ENCODE peak calls at places on chromosomes 4 and X, in five cellular contexts. One of them, this sample, is unnamed. For H3K4me1, the result is how much of the 10 kb centered on the place peaks cover.

GRCh38 chrX:8042304-8042703 is 115.1 kb upstream of the PNPLA4 start:
- DNase-seq in left ventricle myocardium inferior: no peak
- DNase-seq in CD4-positive, CD25-positive, alpha-beta regulatory T cell: no peak
- DNase-seq in keratinocyte: no peak
- DNase-seq in small intestine: no peak
- DNase-seq in this sample: no peak

GRCh38 chrX:38754102-38754790 is 47.0 kb upstream of the MID1IP1 start:
- DNase-seq in left ventricle myocardium inferior: no peak
- DNase-seq in keratinocyte: peak
- DNase-seq in CD4-positive, CD25-positive, alpha-beta regulatory T cell: peak
- DNase-seq in small intestine: peak
- DNase-seq in this sample: no peak

GRCh38 chrX:23788521-23788920 is 5.5 kb downstream of the SAT1 start:
- DNase-seq in CD4-positive, CD25-positive, alpha-beta regulatory T cell: no peak
- DNase-seq in small intestine: no peak
- DNase-seq in left ventricle myocardium inferior: no peak
- DNase-seq in keratinocyte: no peak
- DNase-seq in this sample: no peak

GRCh38 chr4:123921339-123921738 is 524.7 kb downstream of the SPRY1 start:
- DNase-seq in small intestine: no peak
- DNase-seq in keratinocyte: no peak
- DNase-seq in left ventricle myocardium inferior: no peak
- DNase-seq in CD4-positive, CD25-positive, alpha-beta regulatory T cell: no peak
- DNase-seq in this sample: no peak

GRCh38 chrX:69107231-69107739 is 58.0 kb downstream of the PJA1 start:
- DNase-seq in small intestine: no peak
- DNase-seq in left ventricle myocardium inferior: peak
- DNase-seq in keratinocyte: no peak
- DNase-seq in CD4-positive, CD25-positive, alpha-beta regulatory T cell: no peak
- DNase-seq in this sample: no peak

GRCh38 chr4:95124906-95125504 is 367.2 kb downstream of the BMPR1B start:
- DNase-seq in keratinocyte: peak
- DNase-seq in left ventricle myocardium inferior: no peak
- DNase-seq in small intestine: peak
- DNase-seq in CD4-positive, CD25-positive, alpha-beta regulatory T cell: peak
- DNase-seq in this sample: no peak

GRCh38 chrX:110167952-110168451 is 149.9 kb downstream of the AMMECR1 start:
- DNase-seq in small intestine: peak
- DNase-seq in CD4-positive, CD25-positive, alpha-beta regulatory T cell: peak
- DNase-seq in keratinocyte: no peak
- DNase-seq in left ventricle myocardium inferior: no peak
- DNase-seq in this sample: no peak

GRCh38 chr4:24260922-24261581 is 323.3 kb downstream of the DHX15 start:
- DNase-seq in small intestine: no peak
- DNase-seq in left ventricle myocardium inferior: no peak
- DNase-seq in keratinocyte: no peak
- DNase-seq in CD4-positive, CD25-positive, alpha-beta regulatory T cell: no peak
- DNase-seq in this sample: no peak

GRCh38 chr4:32775049-32775448 is 2054.9 kb downstream of the PCDH7 start:
- DNase-seq in CD4-positive, CD25-positive, alpha-beta regulatory T cell: no peak
- DNase-seq in small intestine: no peak
- DNase-seq in keratinocyte: no peak
- DNase-seq in left ventricle myocardium inferior: no peak
- DNase-seq in this sample: no peak

GRCh38 chr4:73815145-73815544 is 21.3 kb upstream of the CXCL6 start:
- DNase-seq in keratinocyte: no peak
- DNase-seq in left ventricle myocardium inferior: no peak
- DNase-seq in CD4-positive, CD25-positive, alpha-beta regulatory T cell: peak
- DNase-seq in small intestine: no peak
- DNase-seq in this sample: no peak

GRCh38 chr4:20026456-20026855 is 225.2 kb upstream of the SLIT2 start:
- DNase-seq in small intestine: no peak
- DNase-seq in CD4-positive, CD25-positive, alpha-beta regulatory T cell: no peak
- DNase-seq in left ventricle myocardium inferior: no peak
- DNase-seq in keratinocyte: no peak
- DNase-seq in this sample: no peak

GRCh38 chr4:102466298-102466697 is 34.9 kb upstream of the NFKB1 start:
- DNase-seq in small intestine: no peak
- DNase-seq in CD4-positive, CD25-positive, alpha-beta regulatory T cell: no peak
- DNase-seq in left ventricle myocardium inferior: no peak
- DNase-seq in keratinocyte: no peak
- DNase-seq in this sample: no peak

GRCh38 chrX:154126101-154126500 is 17.9 kb upstream of the OPN1LW start:
- DNase-seq in small intestine: no peak
- DNase-seq in left ventricle myocardium inferior: no peak
- DNase-seq in keratinocyte: no peak
- DNase-seq in CD4-positive, CD25-positive, alpha-beta regulatory T cell: no peak
- DNase-seq in this sample: no peak

GRCh38 chr4:184807261-184807660 is 18.5 kb downstream of the ACSL1 start:
- DNase-seq in left ventricle myocardium inferior: no peak
- DNase-seq in CD4-positive, CD25-positive, alpha-beta regulatory T cell: no peak
- DNase-seq in keratinocyte: no peak
- DNase-seq in small intestine: no peak
- DNase-seq in this sample: no peak

GRCh38 chr4:184805462-184806245 is 20.1 kb downstream of the ACSL1 start:
- DNase-seq in CD4-positive, CD25-positive, alpha-beta regulatory T cell: no peak
- DNase-seq in left ventricle myocardium inferior: peak
- DNase-seq in keratinocyte: peak
- DNase-seq in small intestine: peak
- DNase-seq in this sample: no peak

GRCh38 chr4:184806246-184806550 is 19.6 kb downstream of the ACSL1 start:
- DNase-seq in left ventricle myocardium inferior: no peak
- DNase-seq in keratinocyte: no peak
- DNase-seq in small intestine: no peak
- DNase-seq in CD4-positive, CD25-positive, alpha-beta regulatory T cell: no peak
- DNase-seq in this sample: no peak

GRCh38 chr4:184807797-184808718 is 17.7 kb downstream of the ACSL1 start:
- DNase-seq in small intestine: no peak
- DNase-seq in CD4-positive, CD25-positive, alpha-beta regulatory T cell: no peak
- DNase-seq in keratinocyte: no peak
- DNase-seq in left ventricle myocardium inferior: no peak
- DNase-seq in this sample: no peak

DNA sequence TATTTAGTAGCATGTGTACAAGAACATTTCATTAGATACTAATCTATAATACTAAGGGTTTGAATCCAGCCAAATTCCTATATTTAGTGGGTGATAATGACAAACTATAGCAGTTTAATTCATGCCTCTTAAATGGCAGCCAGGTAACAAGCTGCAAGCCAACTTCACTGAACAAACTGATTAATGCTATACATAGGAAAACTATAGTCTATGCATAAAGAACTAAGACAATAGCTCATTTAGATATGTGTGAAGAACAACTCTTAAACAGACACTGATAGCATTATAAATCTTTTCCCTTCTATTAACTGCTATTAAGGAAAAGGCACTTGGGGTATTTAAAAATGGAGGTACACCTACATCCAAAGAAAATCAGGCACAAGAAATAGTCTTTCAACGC is 19.1 kb downstream of the ACSL1 start:
- DNase-seq in left ventricle myocardium inferior: no peak
- DNase-seq in keratinocyte: no peak
- DNase-seq in CD4-positive, CD25-positive, alpha-beta regulatory T cell: no peak
- DNase-seq in small intestine: no peak
- DNase-seq in this sample: no peak
- H3K4me1 ChIP-seq in left ventricle myocardium inferior: half or more
- H3K4me1 ChIP-seq in keratinocyte: half or more
- H3K4me1 ChIP-seq in CD4-positive, CD25-positive, alpha-beta regulatory T cell: under half
- H3K4me1 ChIP-seq in small intestine: under half
- H3K4me1 ChIP-seq in this sample: under half

GRCh38 chr4:40255722-40256281 is 59.0 kb downstream of the RHOH start:
- DNase-seq in keratinocyte: peak
- DNase-seq in CD4-positive, CD25-positive, alpha-beta regulatory T cell: no peak
- DNase-seq in small intestine: peak
- DNase-seq in left ventricle myocardium inferior: no peak
- DNase-seq in this sample: no peak
- H3K27ac ChIP-seq in keratinocyte: peak
- H3K27ac ChIP-seq in CD4-positive, CD25-positive, alpha-beta regulatory T cell: no peak
- H3K27ac ChIP-seq in small intestine: no peak
- H3K27ac ChIP-seq in left ventricle myocardium inferior: no peak
- H3K27ac ChIP-seq in this sample: no peak

DNA sequence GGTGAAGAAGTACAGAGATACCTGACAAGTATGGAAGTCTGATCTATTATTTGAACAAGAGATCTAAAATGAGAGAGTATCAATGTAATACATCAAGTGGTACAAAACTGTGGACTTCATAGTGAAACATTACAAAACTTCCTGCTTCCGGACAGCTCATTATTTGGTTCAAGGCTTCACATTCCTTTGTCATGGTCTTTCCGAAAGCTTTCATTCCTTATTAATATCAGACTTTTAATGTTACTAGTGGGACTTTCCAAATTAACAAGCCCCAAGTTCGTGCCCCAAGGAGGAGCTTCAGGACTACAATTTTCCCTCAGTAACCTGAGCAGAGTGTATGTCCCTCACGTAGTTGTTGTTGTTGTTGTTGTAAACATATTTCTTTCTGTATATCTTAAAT is 1.2 kb downstream of the CHIC2 start:
- DNase-seq in small intestine: peak
- DNase-seq in keratinocyte: no peak
- DNase-seq in CD4-positive, CD25-positive, alpha-beta regulatory T cell: peak
- DNase-seq in left ventricle myocardium inferior: no peak
- DNase-seq in this sample: no peak
- H3K4me1 ChIP-seq in small intestine: under half
- H3K4me1 ChIP-seq in keratinocyte: under half
- H3K4me1 ChIP-seq in CD4-positive, CD25-positive, alpha-beta regulatory T cell: half or more
- H3K4me1 ChIP-seq in left ventricle myocardium inferior: half or more
- H3K4me1 ChIP-seq in this sample: under half

GRCh38 chr4:175421506-175421905 is 390.6 kb downstream of the GPM6A start:
- DNase-seq in keratinocyte: no peak
- DNase-seq in left ventricle myocardium inferior: no peak
- DNase-seq in CD4-positive, CD25-positive, alpha-beta regulatory T cell: no peak
- DNase-seq in small intestine: no peak
- DNase-seq in this sample: no peak

GRCh38 chr4:175422331-175422730 is 389.7 kb downstream of the GPM6A start:
- DNase-seq in left ventricle myocardium inferior: no peak
- DNase-seq in keratinocyte: no peak
- DNase-seq in small intestine: no peak
- DNase-seq in CD4-positive, CD25-positive, alpha-beta regulatory T cell: no peak
- DNase-seq in this sample: no peak

GRCh38 chr4:175418511-175418910 is 393.6 kb downstream of the GPM6A start:
- DNase-seq in left ventricle myocardium inferior: no peak
- DNase-seq in small intestine: no peak
- DNase-seq in keratinocyte: no peak
- DNase-seq in CD4-positive, CD25-positive, alpha-beta regulatory T cell: no peak
- DNase-seq in this sample: no peak

GRCh38 chr4:175414602-175415001 is 397.5 kb downstream of the GPM6A start:
- DNase-seq in small intestine: no peak
- DNase-seq in CD4-positive, CD25-positive, alpha-beta regulatory T cell: no peak
- DNase-seq in keratinocyte: no peak
- DNase-seq in left ventricle myocardium inferior: no peak
- DNase-seq in this sample: no peak

DNA sequence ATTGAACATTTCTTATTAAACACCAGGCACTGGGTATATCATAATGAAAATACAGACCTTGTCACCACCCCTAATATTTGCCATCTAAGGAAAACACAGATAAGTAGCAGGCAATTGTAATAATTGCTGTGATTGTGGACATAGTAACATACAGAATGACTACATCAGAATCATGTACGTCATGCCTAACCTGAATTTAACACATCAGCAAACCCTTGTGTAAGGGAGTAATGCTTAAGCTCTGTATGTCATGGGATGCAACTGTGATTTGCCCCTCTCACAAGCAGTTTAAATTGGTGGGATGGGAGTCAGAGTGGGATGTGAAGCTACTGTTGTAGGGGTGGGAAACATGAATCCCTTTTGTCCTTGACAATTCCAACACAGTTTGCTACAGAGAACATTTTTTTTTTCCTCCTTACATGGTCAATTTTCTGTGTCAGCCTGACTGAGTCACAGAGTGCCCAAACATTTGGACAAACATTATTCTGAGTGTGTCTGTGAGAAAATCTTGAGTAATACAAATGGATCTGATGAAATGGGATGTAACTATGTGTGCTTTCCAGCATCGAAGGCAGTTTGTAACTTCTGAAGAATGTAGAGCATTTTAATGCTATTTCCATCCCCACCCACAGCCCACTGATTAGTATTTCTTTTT is 392.8 kb downstream of the GPM6A start:
- DNase-seq in left ventricle myocardium inferior: no peak
- DNase-seq in keratinocyte: no peak
- DNase-seq in small intestine: no peak
- DNase-seq in CD4-positive, CD25-positive, alpha-beta regulatory T cell: no peak
- DNase-seq in this sample: no peak
- H3K27ac ChIP-seq in left ventricle myocardium inferior: no peak
- H3K27ac ChIP-seq in keratinocyte: no peak
- H3K27ac ChIP-seq in small intestine: no peak
- H3K27ac ChIP-seq in CD4-positive, CD25-positive, alpha-beta regulatory T cell: no peak
- H3K27ac ChIP-seq in this sample: peak

GRCh38 chrX:118352566-118352965 is 6.7 kb downstream of the WDR44 start:
- DNase-seq in keratinocyte: no peak
- DNase-seq in left ventricle myocardium inferior: no peak
- DNase-seq in small intestine: no peak
- DNase-seq in CD4-positive, CD25-positive, alpha-beta regulatory T cell: peak
- DNase-seq in this sample: no peak
- H3K4me1 ChIP-seq in keratinocyte: under half
- H3K4me1 ChIP-seq in left ventricle myocardium inferior: half or more
- H3K4me1 ChIP-seq in small intestine: under half
- H3K4me1 ChIP-seq in CD4-positive, CD25-positive, alpha-beta regulatory T cell: under half
- H3K4me1 ChIP-seq in this sample: under half